ENCODE peak calls at places on chromosomes 2 and 18, in eight cellular contexts. Q is fibroblast of lung, I is Panc1, N is choroid plexus epithelial cell, G is astrocyte, A is epithelial cell of esophagus, U is left ventricle myocardium inferior, K is GM12865. Y is an unnamed sample.
A peak's percentile ranks its signal among the peaks of the same experiment; 100 is the strongest.

GRCh38 chr2:18346364-18346763 is 214.1 kb downstream of the RDH14 start:
- DNase-seq in Q (peak; percentile 20), I (no peak), N (no peak), G (peak; percentile 38), A (peak; percentile 19), U (no peak), K (no peak), Y (peak; percentile 10)

GRCh38 chr2:203122317-203122998 is 107.8 kb downstream of the NBEAL1 start:
- DNase-seq in Q (peak; percentile 36), I (no peak), N (peak; percentile 33), G (no peak), A (no peak), U (no peak), K (peak; percentile 7), Y (no peak)

GRCh38 chr18:70135604-70136003 is 69.9 kb downstream of the RTTN start:
- DNase-seq in Q (no peak), I (no peak), N (no peak), G (no peak), A (no peak), U (no peak), K (no peak), Y (no peak)

GRCh38 chr2:207107551-207107950 is 58.2 kb downstream of the KLF7 start:
- DNase-seq in Q (no peak), I (no peak), N (no peak), G (no peak), A (no peak), U (no peak), K (no peak), Y (no peak)

GRCh38 chr18:55768255-55768654 is 180.3 kb upstream of the TCF4 start:
- DNase-seq in Q (no peak), I (no peak), N (no peak), G (no peak), A (peak; percentile 32), U (no peak), K (no peak), Y (no peak)

GRCh38 chr18:58015045-58015444 is 29.0 kb upstream of the NEDD4L start:
- DNase-seq in Q (no peak), I (no peak), N (no peak), G (no peak), A (no peak), U (no peak), K (peak; percentile 83), Y (no peak)

GRCh38 chr2:233240897-233241296 is 10.6 kb upstream of the ATG16L1 start:
- DNase-seq in Q (no peak), I (no peak), N (no peak), G (no peak), A (no peak), U (no peak), K (peak; percentile 73), Y (no peak)

GRCh38 chr2:68441994-68442322 is 25.1 kb downstream of the FBXO48 start:
- DNase-seq in Q (no peak), I (no peak), N (no peak), G (no peak), A (no peak), U (no peak), K (no peak), Y (no peak)

GRCh38 chr18:2846638-2847340 is at the start of gene EMILIN2:
- DNase-seq in Q (peak; percentile 56), I (no peak), N (peak; percentile 53), G (peak; percentile 32), A (peak; percentile 26), U (peak; percentile 75), K (peak; percentile 67), Y (peak; percentile 37)

GRCh38 chr2:200899482-200899881 is 10.3 kb downstream of the NIF3L1 start:
- DNase-seq in Q (no peak), I (no peak), N (no peak), G (no peak), A (no peak), U (no peak), K (no peak), Y (no peak)

GRCh38 chr2:118249531-118249930 is 161.3 kb downstream of the INSIG2 start:
- DNase-seq in Q (no peak), I (no peak), N (peak; percentile 9), G (peak; percentile 74), A (peak; percentile 77), U (no peak), K (peak; percentile 63), Y (peak; percentile 76)

GRCh38 chr2:236162031-236162803 is 6.0 kb downstream of the GBX2 start:
- DNase-seq in Q (no peak), I (no peak), N (no peak), G (no peak), A (peak; percentile 50), U (no peak), K (no peak), Y (no peak)

GRCh38 chr2:227871375-227871788 is at the start of gene DAW1:
- DNase-seq in Q (peak; percentile 56), I (no peak), N (peak; percentile 82), G (peak; percentile 54), A (no peak), U (peak; percentile 31), K (peak; percentile 66), Y (peak; percentile 59)

GRCh38 chr2:150480241-150480640 is 7.2 kb downstream of the RND3 start:
- DNase-seq in Q (peak; percentile 68), I (no peak), N (peak; percentile 68), G (peak; percentile 85), A (peak; percentile 81), U (no peak), K (no peak), Y (peak; percentile 87)

GRCh38 chr18:48167901-48168300 is 237.4 kb upstream of the SMAD2 start:
- DNase-seq in Q (no peak), I (no peak), N (no peak), G (no peak), A (no peak), U (no peak), K (no peak), Y (no peak)

GRCh38 chr18:33817096-33817495 is 239.1 kb downstream of the ASXL3 start:
- DNase-seq in Q (peak; percentile 22), I (no peak), N (no peak), G (peak; percentile 48), A (peak; percentile 29), U (no peak), K (no peak), Y (peak; percentile 82)

GRCh38 chr2:166831930-166832329 is 56.4 kb upstream of the XIRP2 start:
- DNase-seq in Q (no peak), I (no peak), N (peak; percentile 2), G (peak; percentile 35), A (peak; percentile 3), U (no peak), K (no peak), Y (no peak)

GRCh38 chr18:46343456-46343855 is 239.3 kb downstream of the HAUS1 start:
- DNase-seq in Q (no peak), I (no peak), N (no peak), G (no peak), A (no peak), U (no peak), K (no peak), Y (no peak)

GRCh38 chr18:46341989-46342525 is 237.9 kb downstream of the HAUS1 start:
- DNase-seq in Q (no peak), I (no peak), N (no peak), G (no peak), A (no peak), U (no peak), K (no peak), Y (no peak)

GRCh38 chr18:46344416-46345180 is 240.4 kb downstream of the HAUS1 start:
- DNase-seq in Q (no peak), I (no peak), N (no peak), G (no peak), A (no peak), U (no peak), K (no peak), Y (no peak)

GRCh38 chr18:46345181-46345465 is 240.9 kb downstream of the HAUS1 start:
- DNase-seq in Q (no peak), I (no peak), N (no peak), G (no peak), A (no peak), U (no peak), K (no peak), Y (no peak)

GRCh38 chr18:46343940-46344372 is 239.8 kb downstream of the HAUS1 start:
- DNase-seq in Q (no peak), I (no peak), N (no peak), G (no peak), A (peak; percentile 60), U (peak; percentile 40), K (peak; percentile 81), Y (no peak)
- TF ChIP-seq CTCF in Q (no peak), I (no peak), N (no peak), G (no peak), A (peak; percentile 27), U (no peak), K (peak; percentile 0), Y (no peak)

DNA sequence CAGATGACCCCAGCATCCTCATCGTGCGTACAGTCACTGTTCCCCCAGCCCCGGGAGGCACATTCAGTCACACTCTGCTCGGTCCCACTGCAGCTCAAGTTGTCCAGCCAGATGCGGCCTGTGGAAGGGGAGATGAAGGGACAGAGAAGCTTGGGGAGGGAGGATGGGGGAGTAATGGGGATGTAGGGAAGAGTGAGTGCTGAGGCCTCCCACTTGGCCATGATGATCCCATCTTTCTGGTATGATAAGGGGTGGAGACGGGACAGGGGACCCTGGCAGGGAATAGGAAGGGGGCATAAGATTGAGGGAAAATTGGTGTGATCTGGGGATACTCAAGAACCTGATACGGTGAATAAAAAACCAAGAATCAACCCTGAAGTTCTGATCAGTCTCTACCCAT is 3.5 kb downstream of the LOXL3 start:
- DNase-seq in Q (no peak), I (no peak), N (no peak), G (no peak), A (no peak), U (no peak), K (no peak), Y (no peak)
- H3K4me3 ChIP-seq in Q (no peak overlapping the region), I (peak overlapping the region; percentile 80), N (no peak overlapping the region), G (no peak overlapping the region), A (no peak overlapping the region), U (no peak overlapping the region), K (peak overlapping the region; percentile 98), Y (no peak overlapping the region)

GRCh38 chr2:217372794-217373193 is 512.9 kb upstream of the TNP1 start:
- DNase-seq in Q (no peak), I (no peak), N (no peak), G (no peak), A (no peak), U (no peak), K (no peak), Y (no peak)

GRCh38 chr2:217366996-217367395 is 507.1 kb upstream of the TNP1 start:
- DNase-seq in Q (no peak), I (no peak), N (no peak), G (peak; percentile 36), A (peak; percentile 73), U (no peak), K (no peak), Y (no peak)

GRCh38 chr2:217371681-217372297 is 511.9 kb upstream of the TNP1 start:
- DNase-seq in Q (no peak), I (no peak), N (no peak), G (peak; percentile 48), A (no peak), U (no peak), K (no peak), Y (no peak)

GRCh38 chr2:217367464-217367863 is 507.6 kb upstream of the TNP1 start:
- DNase-seq in Q (no peak), I (no peak), N (peak; percentile 24), G (peak; percentile 41), A (peak; percentile 51), U (no peak), K (no peak), Y (no peak)

GRCh38 chr2:217370391-217370790 is 510.5 kb upstream of the TNP1 start:
- DNase-seq in Q (no peak), I (no peak), N (peak; percentile 61), G (peak; percentile 97), A (peak; percentile 98), U (no peak), K (no peak), Y (peak; percentile 81)
- TF ChIP-seq CTCF in Q (no peak), I (no peak), N (no peak), G (no peak), A (peak; percentile 52), U (no peak), K (no peak), Y (no peak)

GRCh38 chr2:19350678-19351401 is 7.6 kb downstream of the OSR1 start:
- DNase-seq in Q (no peak), I (no peak), N (no peak), G (no peak), A (no peak), U (no peak), K (no peak), Y (no peak)
- H3K4me3 ChIP-seq in Q (no peak overlapping the region), I (peak overlapping the region; percentile 38), N (peak overlapping the region; percentile 30), G (peak overlapping the region; percentile 26), A (no peak overlapping the region), U (peak overlapping the region; percentile 57), K (no peak overlapping the region), Y (no peak overlapping the region)